ENCODE peak calls at places on chromosome 18, in ten cellular contexts. P is PC-9; V is CD8-positive, alpha-beta T cell; X is IMR-90; K is ovary; Y is thyroid gland; I is stomach; M is cardiac muscle cell; N is dorsolateral prefrontal cortex; W is mammary epithelial cell. Q is an unnamed sample.

GRCh38 chr18:23237524-23238151 is 102.4 kb downstream of the CABLES1 start:
- DNase-seq in K (peak), V (peak), W (peak), N (peak), M (no peak), P (no peak), Y (peak), X (peak), I (peak), Q (no peak)

GRCh38 chr18:3455938-3456685 is 6.1 kb downstream of the TGIF1 start:
- DNase-seq in M (no peak), N (no peak), K (no peak), P (peak), Y (no peak), W (peak), X (peak), V (no peak), I (no peak), Q (no peak)

GRCh38 chr18:3037423-3037915 is 24.5 kb upstream of the LPIN2 start:
- DNase-seq in W (peak), I (peak), Y (no peak), V (no peak), M (no peak), X (peak), P (peak), N (no peak), K (no peak), Q (no peak)

GRCh38 chr18:4352746-4353522 is 102.2 kb downstream of the DLGAP1 start:
- DNase-seq in P (no peak), M (no peak), W (no peak), V (no peak), K (no peak), N (no peak), Y (no peak), I (no peak), X (no peak), Q (no peak)

GRCh38 chr18:39701071-39701783 is 2135.6 kb upstream of the CELF4 start:
- DNase-seq in Y (no peak), I (no peak), N (no peak), X (peak), M (no peak), V (no peak), P (no peak), W (no peak), K (no peak), Q (no peak)

GRCh38 chr18:1976484-1976883 is 594.8 kb downstream of the METTL4 start:
- DNase-seq in W (no peak), N (no peak), X (no peak), I (no peak), P (no peak), V (no peak), M (no peak), Y (no peak), K (no peak), Q (no peak)

GRCh38 chr18:37554399-37554787 is 11.2 kb downstream of the CELF4 start:
- DNase-seq in Y (no peak), P (no peak), M (no peak), N (no peak), K (no peak), W (no peak), V (no peak), I (no peak), X (no peak), Q (no peak)

GRCh38 chr18:45774065-45774521 is 50.1 kb downstream of the SLC14A1 start:
- DNase-seq in P (no peak), N (no peak), W (peak), X (peak), I (no peak), Y (no peak), V (no peak), K (no peak), M (no peak), Q (no peak)

GRCh38 chr18:6521804-6522418 is 107.2 kb upstream of the L3MBTL4 start:
- DNase-seq in V (no peak), Y (peak), W (peak), K (no peak), X (peak), N (no peak), P (no peak), I (peak), M (peak), Q (no peak)

GRCh38 chr18:24118750-24119577 is 19.9 kb upstream of the CABYR start:
- DNase-seq in P (peak), N (peak), W (peak), X (peak), I (peak), V (peak), M (peak), K (peak), Y (peak), Q (no peak)

GRCh38 chr18:46281185-46282176 is 177.3 kb downstream of the HAUS1 start:
- DNase-seq in N (peak), M (peak), W (peak), V (peak), Y (peak), P (peak), I (peak), X (peak), K (peak), Q (no peak)

GRCh38 chr18:70154591-70155194 is 50.8 kb downstream of the RTTN start:
- DNase-seq in M (no peak), X (peak), P (peak), Y (no peak), I (no peak), K (no peak), W (peak), V (no peak), N (no peak), Q (no peak)

GRCh38 chr18:21740474-21740723 is 193 bp upstream of the MIB1 start:
- DNase-seq in X (peak), Y (peak), V (peak), M (no peak), W (no peak), P (peak), I (no peak), K (no peak), N (peak), Q (peak)

GRCh38 chr18:68725341-68725740 is 10.4 kb upstream of the TMX3 start:
- DNase-seq in K (no peak), V (no peak), W (peak), P (no peak), N (no peak), X (peak), I (no peak), Y (no peak), M (no peak), Q (no peak)

GRCh38 chr18:23580677-23581367 is 5.5 kb downstream of the NPC1 start:
- DNase-seq in Y (no peak), K (no peak), X (peak), P (no peak), M (no peak), V (no peak), I (peak), N (no peak), W (no peak), Q (no peak)

GRCh38 chr18:64929026-64929425 is 780.1 kb upstream of the LINC00305 start:
- DNase-seq in V (no peak), K (no peak), W (no peak), M (no peak), I (no peak), Y (no peak), X (no peak), P (no peak), N (no peak), Q (no peak)

GRCh38 chr18:6543330-6543908 is 128.7 kb upstream of the L3MBTL4 start:
- DNase-seq in P (no peak), X (peak), Y (no peak), N (no peak), I (no peak), V (no peak), W (peak), M (peak), K (no peak), Q (no peak)

GRCh38 chr18:12013186-12013916 is 32.0 kb downstream of the IMPA2 start:
- DNase-seq in M (no peak), P (no peak), X (no peak), W (no peak), N (no peak), Y (peak), I (no peak), K (no peak), V (no peak), Q (no peak)

GRCh38 chr18:71252351-71252862 is 963.6 kb downstream of the SOCS6 start:
- DNase-seq in W (no peak), N (no peak), P (no peak), V (no peak), Y (no peak), M (no peak), X (no peak), K (no peak), I (no peak), Q (no peak)

GRCh38 chr18:56124186-56124585 is 514.2 kb downstream of the TXNL1 start:
- DNase-seq in V (no peak), N (no peak), X (peak), K (no peak), P (no peak), W (peak), M (no peak), Y (no peak), I (no peak), Q (no peak)

GRCh38 chr18:63307555-63308200 is 11.9 kb downstream of the BCL2 start:
- DNase-seq in P (no peak), M (no peak), W (no peak), I (no peak), N (no peak), K (no peak), Y (no peak), X (no peak), V (no peak), Q (no peak)

GRCh38 chr18:77650799-77651385 is 401.2 kb downstream of the GALR1 start:
- DNase-seq in K (peak), V (peak), I (peak), Y (peak), P (no peak), X (no peak), N (peak), M (peak), W (no peak), Q (no peak)

GRCh38 chr18:28757466-28758008 is 580.6 kb upstream of the CDH2 start:
- DNase-seq in X (no peak), I (no peak), V (no peak), Y (no peak), K (no peak), M (no peak), P (no peak), W (no peak), N (no peak), Q (no peak)

GRCh38 chr18:21270453-21270852 is 28.4 kb downstream of the GREB1L start:
- DNase-seq in I (no peak), Y (peak), K (no peak), P (no peak), N (no peak), M (no peak), W (peak), V (no peak), X (no peak), Q (no peak)

GRCh38 chr18:2855560-2856350 is 8.9 kb downstream of the EMILIN2 start:
- DNase-seq in Y (no peak), W (peak), M (no peak), I (no peak), X (no peak), K (no peak), P (no peak), V (no peak), N (no peak), Q (no peak)

GRCh38 chr18:48639772-48640432 is 101.1 kb downstream of the CTIF start:
- DNase-seq in W (peak), V (no peak), K (no peak), M (no peak), N (no peak), Y (no peak), P (no peak), X (no peak), I (no peak), Q (no peak)

GRCh38 chr18:48031011-48031480 is 100.6 kb upstream of the SMAD2 start:
- DNase-seq in M (peak), P (peak), N (no peak), W (peak), K (peak), I (peak), Y (peak), X (peak), V (no peak), Q (no peak)

GRCh38 chr18:79816981-79817606 is 19.4 kb downstream of the KCNG2 start:
- DNase-seq in N (no peak), K (no peak), X (no peak), I (no peak), Y (no peak), P (no peak), W (no peak), V (no peak), M (no peak), Q (no peak)

GRCh38 chr18:46310675-46311345 is 206.6 kb downstream of the HAUS1 start:
- DNase-seq in V (no peak), N (no peak), X (no peak), K (no peak), W (no peak), I (no peak), M (no peak), P (no peak), Y (no peak), Q (no peak)

GRCh38 chr18:23302852-23303527 is 150.1 kb upstream of the RIOK3 start:
- DNase-seq in K (no peak), I (no peak), X (peak), V (no peak), W (peak), P (peak), N (no peak), Y (no peak), M (no peak), Q (no peak)

GRCh38 chr18:41767960-41768359 is 187.1 kb upstream of the PIK3C3 start:
- DNase-seq in K (no peak), Y (no peak), I (no peak), X (peak), V (no peak), W (peak), P (no peak), N (no peak), M (peak), Q (no peak)

GRCh38 chr18:28115149-28115550 is 61.8 kb downstream of the CDH2 start:
- DNase-seq in V (no peak), N (no peak), M (no peak), W (peak), X (peak), K (no peak), I (no peak), Y (no peak), P (peak), Q (no peak)

GRCh38 chr18:33584845-33585775 is 7.1 kb downstream of the ASXL3 start:
- DNase-seq in N (no peak), W (no peak), M (no peak), Y (peak), V (no peak), X (no peak), K (no peak), P (no peak), I (no peak), Q (no peak)

GRCh38 chr18:22713511-22713910 is 219.6 kb upstream of the RBBP8 start:
- DNase-seq in M (peak), N (no peak), V (no peak), Y (no peak), I (no peak), X (peak), P (no peak), K (no peak), W (no peak), Q (no peak)

GRCh38 chr18:3692113-3692621 is 242.2 kb downstream of the TGIF1 start:
- DNase-seq in Y (no peak), K (no peak), M (no peak), N (no peak), P (no peak), W (no peak), V (no peak), X (no peak), I (no peak), Q (no peak)

GRCh38 chr18:68394705-68395104 is 320.2 kb downstream of the TMX3 start:
- DNase-seq in W (no peak), Y (no peak), K (no peak), P (no peak), V (no peak), M (no peak), I (no peak), X (peak), N (no peak), Q (no peak)

GRCh38 chr18:58023108-58023507 is 20.9 kb upstream of the NEDD4L start:
- DNase-seq in I (no peak), W (no peak), K (no peak), V (no peak), P (no peak), N (no peak), M (no peak), X (no peak), Y (no peak), Q (no peak)
- TF ChIP-seq CTCF in I (no peak), W (no peak), K (no peak), V (no peak), P (no peak), N (no peak), M (no peak), X (no peak), Y (no peak), Q (no peak)

GRCh38 chr18:54112356-54112755 is 112.1 kb downstream of the MBD2 start:
- DNase-seq in X (no peak), M (no peak), Y (no peak), V (no peak), N (no peak), I (no peak), P (peak), W (no peak), K (no peak), Q (no peak)

DNA sequence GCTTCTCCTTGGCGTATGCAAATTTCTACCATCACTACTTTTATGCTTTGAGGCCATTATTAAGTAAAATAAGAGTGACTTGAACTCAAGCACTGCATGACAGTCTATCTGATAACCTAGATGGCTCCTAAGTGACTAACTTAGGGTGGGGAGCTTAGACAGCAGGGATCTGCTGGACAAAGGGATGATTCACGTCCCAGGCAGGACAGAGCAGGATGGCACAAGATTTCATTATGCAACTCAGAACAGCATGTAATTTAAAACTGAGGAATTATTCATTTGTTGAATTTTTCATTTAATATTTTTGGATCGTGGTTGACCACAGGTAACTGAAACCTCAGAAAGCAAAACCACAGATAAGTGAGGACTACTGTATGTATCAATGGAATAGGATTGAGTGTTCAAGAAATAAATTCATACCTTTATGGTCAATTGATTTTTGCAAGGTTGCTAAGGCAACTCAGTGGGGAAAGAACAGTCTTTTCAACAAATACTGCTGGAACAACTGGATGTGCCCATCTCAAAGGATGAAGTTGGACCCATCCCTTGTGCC is 115.3 kb downstream of the MBD2 start:
- DNase-seq in N (no peak), I (no peak), M (no peak), P (no peak), W (peak), V (no peak), K (no peak), Y (no peak), X (no peak), Q (no peak)
- H3K27ac ChIP-seq in N (no peak), I (no peak), M (no peak), P (no peak), W (peak), V (no peak), K (no peak), Y (no peak), X (no peak), Q (no peak)

DNA sequence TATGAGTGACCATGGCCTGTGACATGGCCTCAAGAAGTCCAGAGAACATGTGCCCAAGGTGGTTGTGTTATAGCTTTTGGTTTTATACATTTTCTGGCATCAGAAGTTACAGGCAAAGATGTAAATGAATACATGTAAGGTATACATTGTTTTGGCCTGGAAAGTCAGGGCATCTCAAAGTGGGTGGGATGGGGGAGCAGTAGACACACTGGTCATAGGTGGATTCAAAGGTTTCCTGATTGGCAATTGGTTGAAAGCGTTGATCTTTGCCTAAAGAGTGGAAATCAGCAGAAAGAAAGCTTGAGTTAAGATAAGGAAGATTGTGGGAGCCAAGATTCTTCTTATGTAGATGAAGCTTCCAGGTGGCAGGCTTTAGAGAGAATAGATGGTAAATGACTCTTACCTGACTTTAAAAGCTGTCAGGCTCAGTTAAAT is 62.1 kb upstream of the DYNAP start:
- DNase-seq in M (no peak), V (no peak), N (no peak), W (no peak), Y (no peak), P (no peak), I (no peak), K (no peak), X (no peak), Q (no peak)
- H3K4me3 ChIP-seq in M (no peak), V (no peak), N (no peak), W (no peak), Y (no peak), P (no peak), I (no peak), K (no peak), X (no peak), Q (no peak)

GRCh38 chr18:53004798-53005197 is 664.8 kb downstream of the DCC start:
- DNase-seq in X (no peak), I (no peak), V (no peak), K (no peak), Y (no peak), P (no peak), N (no peak), W (no peak), M (peak), Q (no peak)
- TF ChIP-seq CTCF in X (no peak), I (no peak), V (no peak), K (no peak), Y (no peak), P (no peak), N (no peak), W (no peak), M (no peak), Q (no peak)